ENCODE peak calls at places on chromosome 1, in five cellular contexts. P is stomach, G is AG04450, B is fibroblast of the aortic adventitia, A is nephron progenitor cell. X is an unnamed sample.

GRCh38 chr1:8584316-8584715 is 233.1 kb downstream of the RERE start:
- DNase-seq in P (no peak), G (no peak), B (no peak), A (no peak), X (no peak)

GRCh38 chr1:193462629-193463320 is 276.4 kb upstream of the B3GALT2 start:
- DNase-seq in P (no peak), G (no peak), B (peak), A (no peak), X (no peak)

GRCh38 chr1:77412794-77413530 is 131.1 kb downstream of the AK5 start:
- DNase-seq in P (no peak), G (no peak), B (no peak), A (no peak), X (peak)

GRCh38 chr1:217713223-217713622 is 82.1 kb downstream of the SPATA17 start:
- DNase-seq in P (no peak), G (no peak), B (no peak), A (no peak), X (no peak)

GRCh38 chr1:28510350-28511223 is 4.7 kb downstream of the RCC1 start:
- DNase-seq in P (no peak), G (no peak), B (peak), A (no peak), X (peak)

GRCh38 chr1:154546264-154547043 is 12.0 kb downstream of the UBE2Q1 start:
- DNase-seq in P (peak), G (no peak), B (peak), A (peak), X (peak)

GRCh38 chr1:242691603-242691945 is 167.1 kb upstream of the PLD5 start:
- DNase-seq in P (no peak), G (no peak), B (no peak), A (no peak), X (no peak)

GRCh38 chr1:7967651-7968050 is 6.1 kb downstream of the PARK7 start:
- DNase-seq in P (no peak), G (no peak), B (no peak), A (no peak), X (no peak)

GRCh38 chr1:86388777-86389176 is 7.3 kb downstream of the ODF2L start:
- DNase-seq in P (no peak), G (no peak), B (no peak), A (no peak), X (no peak)

GRCh38 chr1:164733070-164733469 is 174.1 kb downstream of the PBX1 start:
- DNase-seq in P (no peak), G (no peak), B (peak), A (no peak), X (no peak)

GRCh38 chr1:869499-870244 is 54.1 kb upstream of the SAMD11 start:
- DNase-seq in P (peak), G (no peak), B (peak), A (peak), X (peak)

GRCh38 chr1:56237491-56238064 is 341.8 kb downstream of the PLPP3 start:
- DNase-seq in P (no peak), G (no peak), B (no peak), A (no peak), X (no peak)

GRCh38 chr1:20074046-20074724 is 4.2 kb downstream of the PLA2G5 start:
- DNase-seq in P (no peak), G (no peak), B (no peak), A (no peak), X (no peak)

GRCh38 chr1:4310396-4310923 is 343.9 kb upstream of the AJAP1 start:
- DNase-seq in P (no peak), G (no peak), B (no peak), A (no peak), X (no peak)

GRCh38 chr1:208829601-208830000 is 585.4 kb upstream of the PLXNA2 start:
- DNase-seq in P (no peak), G (no peak), B (no peak), A (no peak), X (no peak)

GRCh38 chr1:67726224-67726623 is 41.2 kb downstream of the GADD45A start:
- DNase-seq in P (no peak), G (no peak), B (peak), A (no peak), X (no peak)

GRCh38 chr1:110135268-110136065 is 14.8 kb upstream of the SLC6A17 start:
- DNase-seq in P (peak), G (no peak), B (no peak), A (no peak), X (no peak)

GRCh38 chr1:4256351-4256750 is 356.3 kb upstream of the C1orf174 start:
- DNase-seq in P (no peak), G (no peak), B (no peak), A (no peak), X (no peak)

GRCh38 chr1:162141273-162142023 is 72.0 kb downstream of the NOS1AP start:
- DNase-seq in P (no peak), G (no peak), B (peak), A (no peak), X (no peak)

GRCh38 chr1:116988248-116988647 is 13.3 kb upstream of the CD101 start:
- DNase-seq in P (no peak), G (no peak), B (peak), A (no peak), X (no peak)

GRCh38 chr1:30840904-30841598 is 67.5 kb downstream of the SDC3 start:
- DNase-seq in P (peak), G (no peak), B (no peak), A (peak), X (no peak)

GRCh38 chr1:246383217-246383616 is 123.9 kb downstream of the SMYD3 start:
- DNase-seq in P (no peak), G (no peak), B (no peak), A (no peak), X (no peak)

GRCh38 chr1:201511925-201512539 is 5.1 kb upstream of the CSRP1 start:
- DNase-seq in P (peak), G (no peak), B (no peak), A (peak), X (peak)

GRCh38 chr1:179036844-179037465 is 11.3 kb downstream of the FAM20B start:
- DNase-seq in P (no peak), G (no peak), B (peak), A (no peak), X (no peak)

DNA sequence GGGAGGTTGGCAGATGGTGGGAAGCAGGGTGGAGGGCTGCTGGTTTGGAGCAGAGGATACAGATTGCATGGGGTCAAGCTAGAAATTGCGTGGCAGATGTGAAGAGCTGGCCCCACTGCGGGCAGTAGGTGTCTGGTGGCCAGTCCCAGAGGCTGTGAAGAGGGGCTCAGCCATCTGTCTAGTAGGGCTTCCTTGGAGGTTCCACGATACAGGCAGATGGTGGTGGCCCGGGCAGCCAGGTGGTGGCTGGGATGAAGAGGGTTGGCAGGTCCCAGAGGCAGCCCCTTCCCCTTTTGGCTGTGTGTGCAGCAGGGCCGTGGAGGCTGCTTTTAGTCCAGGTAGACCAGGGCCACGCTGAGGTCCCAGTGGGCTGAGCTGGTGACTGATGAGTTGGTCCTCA is 16.6 kb downstream of the PSEN2 start:
- DNase-seq in P (no peak), G (no peak), B (no peak), A (no peak), X (no peak)
- TF ChIP-seq CTCF in P (no peak), G (no peak), B (no peak), A (no peak), X (no peak)

DNA sequence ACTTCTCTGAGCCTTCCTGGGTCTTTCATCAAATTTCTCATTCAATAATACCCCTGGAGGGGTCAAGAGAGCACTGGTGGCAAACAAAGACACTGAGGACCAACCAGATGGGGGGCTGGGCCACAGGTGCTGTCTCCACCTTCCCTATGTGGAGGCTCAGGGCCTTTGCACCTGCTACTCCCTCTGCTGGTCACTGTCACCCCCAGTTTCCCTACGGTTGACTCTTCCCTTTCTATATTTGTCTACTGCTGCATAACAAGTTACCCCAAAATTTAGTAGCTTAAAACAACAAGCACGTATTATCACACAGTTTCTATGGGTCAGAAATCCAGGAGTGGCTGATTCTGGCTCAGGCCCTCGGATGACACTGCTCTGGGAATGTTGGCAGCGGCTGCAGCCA is 138.8 kb upstream of the RUNX3 start:
- DNase-seq in P (no peak), G (no peak), B (no peak), A (no peak), X (no peak)
- TF ChIP-seq CTCF in P (no peak), G (no peak), B (no peak), A (no peak), X (peak)

GRCh38 chr1:190084552-190084951 is 393.1 kb downstream of the BRINP3 start:
- DNase-seq in P (no peak), G (no peak), B (no peak), A (peak), X (peak)
- TF ChIP-seq CTCF in P (no peak), G (no peak), B (no peak), A (peak), X (peak)

DNA sequence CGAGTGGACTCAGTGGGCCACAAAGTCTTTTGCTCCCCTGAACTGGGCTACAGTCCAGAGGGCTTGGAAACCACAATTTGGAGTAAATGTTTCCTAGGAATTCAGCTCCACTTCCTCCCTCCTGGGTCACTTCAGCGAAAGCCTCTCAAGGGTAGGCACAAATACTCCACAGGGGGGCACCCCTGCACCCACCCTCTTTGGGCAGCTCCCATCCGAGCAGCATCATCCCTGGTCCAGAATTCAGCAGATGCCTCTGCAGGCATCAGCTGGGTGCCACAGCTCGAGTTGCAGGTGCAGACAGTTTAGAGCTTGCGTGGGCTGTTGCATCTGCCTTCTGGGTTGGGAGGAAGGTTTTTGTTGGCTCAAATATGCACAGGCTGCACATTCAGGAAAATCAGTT is 25.0 kb downstream of the KANK4 start:
- DNase-seq in P (peak), G (no peak), B (peak), A (peak), X (peak)
- TF ChIP-seq CTCF in P (no peak), G (no peak), B (peak), A (peak), X (peak)

DNA sequence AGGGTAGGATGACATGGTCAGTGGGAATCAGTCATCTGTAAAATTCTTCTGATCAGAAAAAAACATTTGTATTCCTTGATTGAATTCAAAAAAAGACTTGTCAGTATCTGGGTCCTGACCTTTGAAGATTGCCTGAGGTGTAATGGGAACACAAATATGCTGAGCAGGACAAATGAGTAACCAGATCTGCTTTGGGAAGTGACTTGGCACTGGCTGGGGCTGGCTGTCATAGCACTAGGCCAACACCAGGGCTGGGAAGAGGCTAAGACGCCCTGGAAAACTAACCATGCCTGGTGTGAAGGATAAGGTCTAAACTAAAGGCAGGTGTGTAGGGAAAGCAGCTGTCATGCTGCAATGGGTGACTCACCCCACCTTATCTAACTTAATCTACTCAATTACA is 452.9 kb upstream of the BEND5 start:
- DNase-seq in P (peak), G (no peak), B (no peak), A (no peak), X (peak)
- TF ChIP-seq CTCF in P (no peak), G (no peak), B (no peak), A (no peak), X (no peak)

DNA sequence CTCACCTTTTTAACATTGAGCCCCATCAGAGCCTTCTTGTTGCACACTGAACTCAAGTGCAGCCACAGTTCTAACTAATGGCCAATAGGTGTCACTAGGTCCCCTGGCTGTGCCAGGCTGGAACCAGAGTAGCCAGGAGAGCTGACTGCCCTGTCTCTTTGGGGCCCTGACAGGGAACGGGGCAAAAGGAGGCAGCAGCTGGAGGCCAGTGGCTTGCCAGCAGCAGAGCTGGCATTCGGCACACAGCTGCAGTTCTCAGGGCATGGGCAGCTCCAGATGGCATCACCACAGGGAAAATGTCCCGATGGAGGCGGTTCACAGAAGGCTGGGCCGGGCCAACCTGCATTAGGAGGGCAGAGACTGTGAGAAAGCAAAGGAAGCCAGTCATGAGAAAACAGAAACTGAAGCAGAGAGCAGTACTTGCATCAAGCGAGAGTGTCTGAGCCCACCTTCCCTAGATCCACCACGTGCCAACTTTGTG is 188.6 kb downstream of the FCRL5 start:
- DNase-seq in P (peak), G (no peak), B (peak), A (peak), X (peak)
- TF ChIP-seq CTCF in P (peak), G (peak), B (peak), A (peak), X (peak)

GRCh38 chr1:41496080-41497055 is 11.9 kb upstream of the EDN2 start:
- DNase-seq in P (peak), G (peak), B (peak), A (peak), X (peak)
- TF ChIP-seq CTCF in P (no peak), G (peak), B (no peak), A (no peak), X (no peak)

GRCh38 chr1:156130578-156130942 is 16.0 kb downstream of the LMNA start:
- DNase-seq in P (no peak), G (no peak), B (no peak), A (no peak), X (no peak)
- TF ChIP-seq CTCF in P (no peak), G (no peak), B (no peak), A (no peak), X (no peak)

X was measured in H9.